ENCODE peak calls at places on chromosomes 4 and X, in ten cellular contexts. F, R, M, C, J, V, B, I, O and Y are unnamed samples.

GRCh38 chr4:116427666-116428065 is 657.7 kb downstream of the TRAM1L1 start:
- DNase-seq in M (no peak), O (no peak), B (no peak), R (no peak), I (no peak), F (no peak), V (no peak), C (no peak), J (no peak), Y (no peak)

GRCh38 chrX:46710927-46711623 is 47.8 kb downstream of the SLC9A7 start:
- DNase-seq in V (no peak), C (no peak), J (no peak), I (no peak), O (no peak), B (no peak), M (no peak), F (no peak), R (no peak), Y (no peak)

GRCh38 chr4:98950925-98951324 is 22.0 kb upstream of the EIF4E start:
- DNase-seq in R (no peak), C (no peak), F (peak; percentile 41), I (no peak), O (peak; percentile 22), B (no peak), J (no peak), M (no peak), V (no peak), Y (no peak)

GRCh38 chr4:154076921-154077320 is 288.0 kb upstream of the SFRP2 start:
- DNase-seq in B (no peak), I (no peak), V (no peak), J (no peak), O (peak; percentile 29), M (no peak), F (peak; percentile 31), C (no peak), R (no peak), Y (no peak)

GRCh38 chr4:78644744-78645330 is 93.3 kb downstream of the ANXA3 start:
- DNase-seq in B (no peak), J (peak; percentile 88), F (peak; percentile 87), C (no peak), O (peak; percentile 74), R (no peak), V (peak; percentile 74), M (peak; percentile 58), I (peak; percentile 74), Y (peak; percentile 63)

GRCh38 chr4:53702334-53703266 is 111.3 kb upstream of the LNX1 start:
- DNase-seq in J (peak; percentile 95), F (peak; percentile 90), V (peak; percentile 82), M (peak; percentile 82), I (peak; percentile 88), C (peak; percentile 97), O (peak; percentile 52), R (peak; percentile 40), B (no peak), Y (peak; percentile 70)

GRCh38 chr4:23213198-23213597 is 520.5 kb downstream of the GBA3 start:
- DNase-seq in B (no peak), I (no peak), M (no peak), V (no peak), C (no peak), F (no peak), J (no peak), O (no peak), R (no peak), Y (no peak)

GRCh38 chr4:706834-707598 is 1.4 kb downstream of the PCGF3 start:
- DNase-seq in B (no peak), C (no peak), O (no peak), I (no peak), J (no peak), F (no peak), R (no peak), V (no peak), M (no peak), Y (no peak)